ENCODE peak calls at places on chromosomes 3 and 15, in four cellular contexts. One of them, this sample, is unnamed.

GRCh38 chr15:85792872-85793621 is 1.7 kb downstream of the KLHL25 start:
- DNase-seq in neuronal stem cell: no peak
- DNase-seq in H7: peak; percentile 38
- DNase-seq in right atrium auricular region: no peak
- DNase-seq in this sample: no peak

GRCh38 chr3:192902481-192903023 is 15.1 kb downstream of the MB21D2 start:
- DNase-seq in neuronal stem cell: no peak
- DNase-seq in right atrium auricular region: no peak
- DNase-seq in H7: no peak
- DNase-seq in this sample: no peak

GRCh38 chr3:53040361-53040820 is 5.5 kb downstream of the SFMBT1 start:
- DNase-seq in right atrium auricular region: no peak
- DNase-seq in H7: no peak
- DNase-seq in neuronal stem cell: no peak
- DNase-seq in this sample: no peak

GRCh38 chr15:56211064-56211463 is 32.6 kb downstream of the RFX7 start:
- DNase-seq in neuronal stem cell: no peak
- DNase-seq in H7: no peak
- DNase-seq in right atrium auricular region: no peak
- DNase-seq in this sample: no peak

GRCh38 chr3:143885803-143886427 is 37.6 kb upstream of the SLC9A9 start:
- DNase-seq in right atrium auricular region: no peak
- DNase-seq in neuronal stem cell: no peak
- DNase-seq in H7: peak; percentile 35
- DNase-seq in this sample: no peak

GRCh38 chr15:72369964-72370363 is 5.8 kb downstream of the HEXA start:
- DNase-seq in H7: no peak
- DNase-seq in right atrium auricular region: no peak
- DNase-seq in neuronal stem cell: no peak
- DNase-seq in this sample: no peak

GRCh38 chr3:20040476-20041196 is 390 bp downstream of the KAT2B start:
- DNase-seq in right atrium auricular region: peak; percentile 76
- DNase-seq in neuronal stem cell: peak; percentile 84
- DNase-seq in H7: peak; percentile 83
- DNase-seq in this sample: no peak

GRCh38 chr3:113847664-113848461 is 9.3 kb downstream of the GRAMD1C start:
- DNase-seq in H7: no peak
- DNase-seq in right atrium auricular region: no peak
- DNase-seq in neuronal stem cell: no peak
- DNase-seq in this sample: no peak

GRCh38 chr3:17182158-17182557 is 297.4 kb downstream of the PLCL2 start:
- DNase-seq in right atrium auricular region: no peak
- DNase-seq in neuronal stem cell: no peak
- DNase-seq in H7: no peak
- DNase-seq in this sample: no peak

GRCh38 chr15:56678562-56678961 is 54.7 kb downstream of the ZNF280D start:
- DNase-seq in right atrium auricular region: no peak
- DNase-seq in neuronal stem cell: no peak
- DNase-seq in H7: no peak
- DNase-seq in this sample: no peak

GRCh38 chr3:38601971-38602550 is 47.4 kb downstream of the SCN5A start:
- DNase-seq in right atrium auricular region: no peak
- DNase-seq in H7: no peak
- DNase-seq in neuronal stem cell: no peak
- DNase-seq in this sample: no peak

GRCh38 chr3:170049146-170050000 is 11.6 kb downstream of the GPR160 start:
- DNase-seq in neuronal stem cell: no peak
- DNase-seq in H7: no peak
- DNase-seq in right atrium auricular region: no peak
- DNase-seq in this sample: no peak

GRCh38 chr15:74837482-74837881 is 5.5 kb downstream of the ULK3 start:
- DNase-seq in neuronal stem cell: no peak
- DNase-seq in H7: peak; percentile 73
- DNase-seq in right atrium auricular region: no peak
- DNase-seq in this sample: no peak

GRCh38 chr3:77042892-77043291 is 3.0 kb downstream of the ROBO2 start:
- DNase-seq in right atrium auricular region: no peak
- DNase-seq in H7: peak; percentile 23
- DNase-seq in neuronal stem cell: no peak
- DNase-seq in this sample: no peak

GRCh38 chr15:72237286-72238224 is 6.6 kb upstream of the PKM start:
- DNase-seq in neuronal stem cell: no peak
- DNase-seq in H7: peak; percentile 52
- DNase-seq in right atrium auricular region: peak; percentile 90
- DNase-seq in this sample: no peak

GRCh38 chr3:114178770-114179368 is at the start of gene DRD3:
- DNase-seq in H7: peak; percentile 60
- DNase-seq in right atrium auricular region: no peak
- DNase-seq in neuronal stem cell: peak; percentile 73
- DNase-seq in this sample: no peak

GRCh38 chr15:48466825-48467224 is 135.6 kb downstream of the DUT start:
- DNase-seq in right atrium auricular region: no peak
- DNase-seq in H7: no peak
- DNase-seq in neuronal stem cell: peak; percentile 5
- DNase-seq in this sample: no peak

GRCh38 chr3:32451049-32451659 is 51.5 kb downstream of the CMTM6 start:
- DNase-seq in right atrium auricular region: no peak
- DNase-seq in neuronal stem cell: peak; percentile 40
- DNase-seq in H7: no peak
- DNase-seq in this sample: no peak

GRCh38 chr15:69756440-69756839 is 303.8 kb downstream of the RPLP1 start:
- DNase-seq in H7: no peak
- DNase-seq in neuronal stem cell: no peak
- DNase-seq in right atrium auricular region: no peak
- DNase-seq in this sample: no peak

GRCh38 chr15:45790325-45790943 is 155.6 kb downstream of the SQOR start:
- DNase-seq in neuronal stem cell: peak; percentile 14
- DNase-seq in right atrium auricular region: no peak
- DNase-seq in H7: peak; percentile 53
- DNase-seq in this sample: no peak

GRCh38 chr15:51982770-51983103 is 11.2 kb upstream of the LEO1 start:
- DNase-seq in neuronal stem cell: no peak
- DNase-seq in H7: no peak
- DNase-seq in right atrium auricular region: no peak
- DNase-seq in this sample: no peak

DNA sequence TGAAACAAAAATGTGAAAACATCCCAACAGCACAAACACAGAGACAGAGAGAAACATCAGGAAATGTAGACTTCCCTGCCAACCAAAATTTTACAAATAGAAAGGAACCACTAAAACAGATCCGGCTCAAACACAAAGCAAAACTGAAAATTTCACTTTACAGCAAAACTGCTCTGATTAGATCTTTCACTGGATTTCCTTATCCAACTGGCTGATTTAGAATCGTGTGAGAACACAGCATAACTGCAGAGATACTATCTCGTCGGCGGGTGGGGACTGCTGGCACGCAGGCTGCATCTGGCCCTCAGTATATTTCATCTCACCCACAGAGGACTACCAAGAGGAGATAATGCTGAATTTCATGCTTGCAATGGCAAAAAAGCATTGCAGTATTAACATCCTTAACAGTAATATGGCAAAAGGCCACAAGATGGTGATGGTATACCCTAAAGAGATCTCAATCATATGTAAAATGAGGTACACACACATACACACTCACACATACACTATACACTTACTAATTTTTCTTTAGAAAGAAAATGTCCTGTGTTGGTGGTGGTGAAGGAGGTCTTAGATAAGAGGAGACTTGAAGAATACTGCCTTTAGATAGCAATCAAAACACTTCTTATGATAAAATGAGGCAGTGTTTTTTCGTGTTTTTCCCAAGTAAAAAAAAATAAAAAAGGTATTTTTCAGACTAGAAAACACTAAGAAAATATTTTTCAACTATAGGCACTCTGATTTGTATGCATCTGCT is 10.6 kb upstream of the LEO1 start:
- DNase-seq in neuronal stem cell: no peak
- DNase-seq in right atrium auricular region: no peak
- DNase-seq in H7: peak; percentile 51
- DNase-seq in this sample: no peak
- H3K4me3 ChIP-seq in neuronal stem cell: no peak overlapping the region
- H3K4me3 ChIP-seq in right atrium auricular region: peak overlapping the region; percentile 34
- H3K4me3 ChIP-seq in H7: no peak overlapping the region
- H3K4me3 ChIP-seq in this sample: peak overlapping the region; percentile 3

DNA sequence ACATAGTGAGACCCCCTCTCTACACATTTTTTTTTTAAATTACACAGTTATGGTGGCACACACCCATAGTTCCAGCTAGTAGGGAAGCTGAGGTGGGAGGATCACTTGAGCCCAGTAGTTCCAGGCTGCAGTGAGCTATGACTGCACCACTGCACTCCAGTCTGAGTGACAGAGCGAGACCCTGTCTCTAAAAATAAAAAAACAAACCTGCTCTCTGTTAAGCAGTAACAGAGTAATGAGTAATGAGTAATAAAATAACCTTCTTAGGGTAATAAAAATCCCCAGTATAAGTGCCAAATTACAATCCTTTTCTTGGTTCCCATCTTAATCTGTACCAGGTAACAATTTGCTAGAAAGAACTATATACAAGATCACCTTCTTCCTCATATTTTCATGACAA is 65.9 kb upstream of the PLXND1 start:
- DNase-seq in right atrium auricular region: no peak
- DNase-seq in H7: no peak
- DNase-seq in neuronal stem cell: no peak
- DNase-seq in this sample: no peak
- H3K36me3 ChIP-seq in right atrium auricular region: peaks cover 9% of the 10 kb centered on the region
- H3K36me3 ChIP-seq in H7: peaks cover 1% of the 10 kb centered on the region
- H3K36me3 ChIP-seq in neuronal stem cell: peaks cover 48% of the 10 kb centered on the region
- H3K36me3 ChIP-seq in this sample: peaks cover 30% of the 10 kb centered on the region

DNA sequence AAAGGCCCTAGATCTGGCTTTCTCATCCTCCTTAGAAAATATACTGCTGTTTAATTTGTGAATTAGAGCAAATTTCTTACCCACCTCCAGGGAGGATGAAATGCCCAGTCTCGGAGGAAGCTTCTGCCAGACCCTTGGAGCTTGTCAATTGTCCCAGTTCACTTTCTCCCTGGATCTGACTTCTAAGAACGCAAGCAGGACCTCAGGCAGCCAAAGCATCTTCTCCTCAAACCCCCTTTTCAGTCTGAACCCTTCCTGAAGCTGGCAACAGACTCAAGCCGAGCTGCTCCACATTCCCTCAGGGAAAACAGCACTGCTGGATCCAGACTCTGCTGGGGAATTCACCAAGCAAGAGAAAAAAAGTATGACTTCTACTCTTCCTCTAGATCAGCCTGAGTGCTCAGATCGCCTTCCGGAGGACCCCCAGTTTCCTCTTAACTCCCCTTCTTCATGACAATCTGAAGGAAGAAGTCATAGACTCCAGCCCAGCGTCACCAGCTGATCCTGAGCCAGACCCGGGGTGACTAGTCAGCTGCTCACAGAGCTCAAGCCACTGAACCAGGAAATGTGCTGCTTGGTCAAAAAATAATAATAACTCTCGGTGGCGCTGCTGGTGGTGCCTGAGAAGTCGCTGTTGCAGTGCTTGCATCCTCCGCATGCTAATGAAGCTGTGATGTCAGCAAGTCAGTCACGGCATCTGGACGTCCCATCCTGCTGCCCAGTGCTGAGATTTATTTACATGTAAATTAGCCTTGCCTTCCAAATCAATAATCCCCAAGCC is at the start of gene PRICKLE2:
- DNase-seq in right atrium auricular region: peak; percentile 94
- DNase-seq in H7: peak; percentile 41
- DNase-seq in neuronal stem cell: peak; percentile 67
- DNase-seq in this sample: no peak
- H3K4me3 ChIP-seq in right atrium auricular region: peak within 1 kb of the TSS; percentile 43
- H3K4me3 ChIP-seq in H7: peak within 1 kb of the TSS; percentile 8
- H3K4me3 ChIP-seq in neuronal stem cell: peak within 1 kb of the TSS; percentile 18
- H3K4me3 ChIP-seq in this sample: peak within 1 kb of the TSS; percentile 51

GRCh38 chr3:49357466-49358216 is 512 bp downstream of the GPX1 start:
- DNase-seq in right atrium auricular region: peak; percentile 73
- DNase-seq in H7: peak; percentile 67
- DNase-seq in neuronal stem cell: peak; percentile 18
- DNase-seq in this sample: no peak
- H3K36me3 ChIP-seq in right atrium auricular region: peaks cover 45% of the 10 kb centered on the region
- H3K36me3 ChIP-seq in H7: peaks cover 19% of the 10 kb centered on the region
- H3K36me3 ChIP-seq in neuronal stem cell: peaks cover 61% of the 10 kb centered on the region
- H3K36me3 ChIP-seq in this sample: peaks cover 19% of the 10 kb centered on the region

GRCh38 chr15:51739056-51739455 is 1.6 kb upstream of the LYSMD2 start:
- DNase-seq in right atrium auricular region: no peak
- DNase-seq in H7: no peak
- DNase-seq in neuronal stem cell: no peak
- DNase-seq in this sample: no peak
- H3K4me3 ChIP-seq in right atrium auricular region: no peak overlapping the region
- H3K4me3 ChIP-seq in H7: no peak overlapping the region
- H3K4me3 ChIP-seq in neuronal stem cell: no peak overlapping the region
- H3K4me3 ChIP-seq in this sample: no peak overlapping the region

GRCh38 chr3:138332472-138333073 is 2.9 kb upstream of the NME9 start:
- DNase-seq in neuronal stem cell: no peak
- DNase-seq in H7: peak; percentile 56
- DNase-seq in right atrium auricular region: no peak
- DNase-seq in this sample: no peak
- H3K36me3 ChIP-seq in neuronal stem cell: no peaks in the 10 kb centered on the region
- H3K36me3 ChIP-seq in H7: no peaks in the 10 kb centered on the region
- H3K36me3 ChIP-seq in right atrium auricular region: no peaks in the 10 kb centered on the region
- H3K36me3 ChIP-seq in this sample: no peaks in the 10 kb centered on the region

DNA sequence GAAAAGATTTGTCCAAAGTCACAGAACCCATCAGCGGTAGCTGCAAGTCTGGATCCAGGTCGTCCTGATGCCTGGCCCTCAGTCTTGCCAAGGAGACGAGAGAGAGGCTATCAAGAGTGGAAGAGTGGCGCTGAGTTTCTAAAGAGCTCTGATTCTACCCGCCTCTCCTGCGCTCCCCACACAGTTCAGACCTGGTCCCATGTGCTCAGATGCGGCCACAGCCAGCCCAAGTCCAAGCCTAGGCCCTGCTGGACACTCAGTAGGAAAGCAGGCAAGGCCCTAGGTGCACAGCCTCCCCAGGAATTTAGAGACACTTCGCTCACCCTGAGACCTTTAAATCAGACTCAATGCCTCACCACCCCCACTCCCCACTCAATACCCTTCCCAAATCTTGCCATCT is 32.4 kb downstream of the CCDC12 start:
- DNase-seq in neuronal stem cell: no peak
- DNase-seq in right atrium auricular region: no peak
- DNase-seq in H7: no peak
- DNase-seq in this sample: no peak
- H3K4me3 ChIP-seq in neuronal stem cell: no peak overlapping the region
- H3K4me3 ChIP-seq in right atrium auricular region: no peak overlapping the region
- H3K4me3 ChIP-seq in H7: no peak overlapping the region
- H3K4me3 ChIP-seq in this sample: no peak overlapping the region

GRCh38 chr3:176262071-176262470 is 935.2 kb downstream of the TBL1XR1 start:
- DNase-seq in right atrium auricular region: no peak
- DNase-seq in H7: no peak
- DNase-seq in neuronal stem cell: no peak
- DNase-seq in this sample: no peak
- H3K36me3 ChIP-seq in right atrium auricular region: no peaks in the 10 kb centered on the region
- H3K36me3 ChIP-seq in H7: no peaks in the 10 kb centered on the region
- H3K36me3 ChIP-seq in neuronal stem cell: no peaks in the 10 kb centered on the region
- H3K36me3 ChIP-seq in this sample: no peaks in the 10 kb centered on the region